ENCODE peak calls at places on chromosomes 2 and 18, in four cellular contexts. P is HCT116, K is GM23248, M is IMR-90. T is an unnamed sample.

GRCh38 chr2:83970262-83970929 is 488.7 kb downstream of the SUCLG1 start:
- DNase-seq in P (no peak), K (no peak), M (no peak), T (no peak)

GRCh38 chr2:158902005-158902398 is 66.4 kb upstream of the TANC1 start:
- DNase-seq in P (no peak), K (no peak), M (no peak), T (no peak)

GRCh38 chr2:26757873-26758789 is 6.0 kb upstream of the SLC35F6 start:
- DNase-seq in P (peak; percentile 95), K (peak; percentile 97), M (peak; percentile 99), T (peak; percentile 98)

GRCh38 chr2:71898851-71899681 is 248.6 kb downstream of the CYP26B1 start:
- DNase-seq in P (no peak), K (no peak), M (no peak), T (no peak)

GRCh38 chr2:219041252-219041651 is at the start of gene CFAP65:
- DNase-seq in P (peak; percentile 34), K (peak; percentile 70), M (peak; percentile 58), T (no peak)

GRCh38 chr2:46798041-46798440 is 117.6 kb downstream of the MCFD2 start:
- DNase-seq in P (no peak), K (peak; percentile 62), M (peak; percentile 51), T (no peak)

GRCh38 chr2:120516323-120517314 is 170.7 kb downstream of the INHBB start:
- DNase-seq in P (no peak), K (no peak), M (peak; percentile 3), T (no peak)

GRCh38 chr2:199862779-199863178 is 11.8 kb upstream of the FTCDNL1 start:
- DNase-seq in P (no peak), K (peak; percentile 29), M (no peak), T (no peak)

GRCh38 chr2:67459761-67460160 is 62.6 kb downstream of the ETAA1 start:
- DNase-seq in P (no peak), K (peak; percentile 4), M (no peak), T (no peak)

GRCh38 chr2:220188031-220188430 is 560.6 kb downstream of the SLC4A3 start:
- DNase-seq in P (no peak), K (peak; percentile 88), M (peak; percentile 43), T (peak; percentile 90)

GRCh38 chr2:33342171-33342570 is 134.3 kb upstream of the RASGRP3 start:
- DNase-seq in P (no peak), K (no peak), M (no peak), T (no peak)

GRCh38 chr2:146801886-146802285 is 1042.9 kb upstream of the ACVR2A start:
- DNase-seq in P (no peak), K (no peak), M (no peak), T (no peak)

GRCh38 chr2:70616168-70616694 is 62.6 kb upstream of the TGFA start:
- DNase-seq in P (no peak), K (no peak), M (no peak), T (peak; percentile 96)

GRCh38 chr2:237556773-237557632 is 9.4 kb upstream of the PRLH start:
- DNase-seq in P (no peak), K (no peak), M (peak; percentile 12), T (no peak)

GRCh38 chr2:25335971-25336370 is 5.8 kb downstream of the DNMT3A start:
- DNase-seq in P (no peak), K (no peak), M (no peak), T (no peak)

GRCh38 chr2:48592067-48592466 is 25.6 kb upstream of the GTF2A1L start:
- DNase-seq in P (no peak), K (no peak), M (no peak), T (no peak)

GRCh38 chr2:232512557-232512956 is 7.6 kb upstream of the PRSS56 start:
- DNase-seq in P (no peak), K (no peak), M (no peak), T (no peak)

GRCh38 chr18:25886283-25886682 is 204.1 kb downstream of the SS18 start:
- DNase-seq in P (no peak), K (no peak), M (no peak), T (no peak)

GRCh38 chr2:231219289-231219688 is 20.9 kb downstream of the ARMC9 start:
- DNase-seq in P (no peak), K (no peak), M (no peak), T (no peak)

GRCh38 chr2:108594132-108594981 is 60.1 kb downstream of the LIMS1 start:
- DNase-seq in P (peak; percentile 62), K (peak; percentile 92), M (peak; percentile 93), T (no peak)

GRCh38 chr2:134360750-134361487 is 107.0 kb downstream of the MGAT5 start:
- DNase-seq in P (no peak), K (no peak), M (no peak), T (no peak)

GRCh38 chr2:171529914-171530313 is 7.6 kb downstream of the CYBRD1 start:
- DNase-seq in P (no peak), K (peak; percentile 44), M (no peak), T (no peak)

GRCh38 chr2:117272975-117273671 is 541.4 kb upstream of the DDX18 start:
- DNase-seq in P (no peak), K (no peak), M (no peak), T (no peak)

GRCh38 chr2:216773072-216773471 is 77.7 kb upstream of the IGFBP5 start:
- DNase-seq in P (no peak), K (no peak), M (no peak), T (no peak)

GRCh38 chr2:161576421-161576820 is 47.8 kb upstream of the SLC4A10 start:
- DNase-seq in P (peak; percentile 24), K (peak; percentile 23), M (no peak), T (no peak)

GRCh38 chr2:206520450-206520849 is 77.1 kb downstream of the ADAM23 start:
- DNase-seq in P (no peak), K (no peak), M (no peak), T (no peak)

GRCh38 chr2:767944-768343 is 90.7 kb upstream of the TMEM18 start:
- DNase-seq in P (no peak), K (no peak), M (no peak), T (no peak)

GRCh38 chr2:767440-767839 is 90.2 kb upstream of the TMEM18 start:
- DNase-seq in P (no peak), K (no peak), M (no peak), T (no peak)

GRCh38 chr2:763766-764525 is 86.7 kb upstream of the TMEM18 start:
- DNase-seq in P (no peak), K (peak; percentile 16), M (no peak), T (no peak)

GRCh38 chr2:766255-766654 is 89.0 kb upstream of the TMEM18 start:
- DNase-seq in P (no peak), K (no peak), M (no peak), T (no peak)

DNA sequence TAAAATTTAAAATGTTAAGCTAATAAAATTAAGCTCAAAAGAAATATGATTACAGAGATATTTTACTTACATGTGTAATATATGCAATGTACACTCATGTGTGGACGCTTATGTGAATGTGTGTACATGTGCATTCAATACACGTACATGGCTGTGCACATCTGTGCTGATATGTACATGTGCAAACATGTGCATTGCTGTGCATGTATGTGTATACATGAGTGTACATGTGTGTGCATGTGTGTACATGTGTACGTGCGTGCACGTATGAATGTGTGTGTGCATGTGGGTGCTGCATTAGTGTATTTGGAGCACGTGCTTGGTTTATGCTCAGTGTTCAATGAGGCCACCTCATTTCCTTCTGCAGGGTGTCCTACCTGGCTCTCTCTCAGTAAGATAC is 88.2 kb upstream of the TMEM18 start:
- DNase-seq in P (no peak), K (no peak), M (no peak), T (no peak)
- H3K27ac ChIP-seq in P (no peak overlapping the region), K (no peak overlapping the region), M (no peak overlapping the region), T (no peak overlapping the region)

GRCh38 chr18:3246636-3247242 is 862 bp upstream of the MYL12A start:
- DNase-seq in P (no peak), K (peak; percentile 61), M (no peak), T (no peak)

GRCh38 chr18:3248062-3248669 is 565 bp downstream of the MYL12A start:
- DNase-seq in P (no peak), K (peak; percentile 72), M (peak; percentile 59), T (no peak)

GRCh38 chr18:3247243-3248061 is at the start of gene MYL12A:
- DNase-seq in P (peak; percentile 98), K (peak; percentile 97), M (peak; percentile 98), T (peak; percentile 91)

GRCh38 chr18:3245853-3246635 is 1.6 kb upstream of the MYL12A start:
- DNase-seq in P (peak; percentile 75), K (peak; percentile 95), M (peak; percentile 82), T (no peak)

DNA sequence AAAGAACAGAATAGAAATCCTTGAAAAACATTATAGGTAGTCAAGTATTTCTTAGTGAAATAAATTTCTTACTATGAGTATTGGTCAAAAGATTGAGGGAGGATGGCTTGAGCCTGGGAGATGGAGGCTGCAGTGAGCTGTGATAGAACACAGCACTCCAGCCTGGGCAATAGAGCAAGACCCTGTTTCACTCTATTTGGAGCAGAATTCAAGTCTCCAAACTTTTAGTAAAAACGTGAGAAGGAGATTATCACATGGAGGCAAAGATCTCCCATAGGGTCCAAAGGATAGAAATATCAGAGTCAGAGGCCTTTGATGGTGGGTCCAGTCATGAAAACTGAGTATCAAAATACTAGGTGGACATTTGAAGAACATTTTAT is 2.4 kb upstream of the MYL12A start:
- DNase-seq in P (no peak), K (no peak), M (no peak), T (no peak)
- H3K9ac ChIP-seq in P (no peak overlapping the region), K (no peak overlapping the region), M (no peak overlapping the region), T (no peak overlapping the region)

DNA sequence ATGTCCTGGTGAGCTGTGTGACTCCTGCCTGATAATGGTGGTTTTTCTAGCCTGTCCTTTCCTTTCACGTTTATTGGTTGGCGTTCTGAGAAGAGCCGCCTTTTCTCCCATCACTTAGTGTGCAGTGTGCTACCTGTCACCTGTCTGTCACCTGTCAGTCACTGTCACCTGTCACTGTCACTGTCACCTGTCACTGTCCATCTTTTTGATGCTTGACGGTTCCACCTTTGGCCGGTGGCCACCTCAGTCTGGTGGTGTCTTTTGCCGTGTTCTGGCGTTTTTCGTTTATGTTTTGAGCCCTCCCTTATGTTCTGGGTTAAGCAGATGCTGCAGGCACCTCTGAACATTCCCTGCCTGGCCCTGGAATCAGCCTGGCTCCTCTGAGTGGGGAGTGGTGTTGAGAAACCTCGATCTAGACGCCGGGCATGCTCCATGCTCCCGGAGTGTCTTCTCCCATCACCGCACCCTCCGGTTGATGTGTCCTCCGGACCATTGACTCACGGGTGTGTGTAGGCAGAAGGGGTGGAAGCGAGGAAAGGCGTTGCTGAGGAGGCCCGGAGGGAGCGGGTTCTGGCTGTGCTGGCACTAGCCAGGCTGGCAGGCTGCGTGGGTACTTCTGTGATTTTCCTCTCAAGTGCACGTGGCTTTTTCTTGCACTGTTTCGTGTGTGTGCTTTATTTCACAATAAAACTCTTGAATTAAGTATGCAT is 20.7 kb downstream of the DTYMK start:
- DNase-seq in P (no peak), K (peak; percentile 14), M (no peak), T (no peak)
- H3K27ac ChIP-seq in P (no peak overlapping the region), K (peak overlapping the region; percentile 87), M (no peak overlapping the region), T (peak overlapping the region; percentile 74)

DNA sequence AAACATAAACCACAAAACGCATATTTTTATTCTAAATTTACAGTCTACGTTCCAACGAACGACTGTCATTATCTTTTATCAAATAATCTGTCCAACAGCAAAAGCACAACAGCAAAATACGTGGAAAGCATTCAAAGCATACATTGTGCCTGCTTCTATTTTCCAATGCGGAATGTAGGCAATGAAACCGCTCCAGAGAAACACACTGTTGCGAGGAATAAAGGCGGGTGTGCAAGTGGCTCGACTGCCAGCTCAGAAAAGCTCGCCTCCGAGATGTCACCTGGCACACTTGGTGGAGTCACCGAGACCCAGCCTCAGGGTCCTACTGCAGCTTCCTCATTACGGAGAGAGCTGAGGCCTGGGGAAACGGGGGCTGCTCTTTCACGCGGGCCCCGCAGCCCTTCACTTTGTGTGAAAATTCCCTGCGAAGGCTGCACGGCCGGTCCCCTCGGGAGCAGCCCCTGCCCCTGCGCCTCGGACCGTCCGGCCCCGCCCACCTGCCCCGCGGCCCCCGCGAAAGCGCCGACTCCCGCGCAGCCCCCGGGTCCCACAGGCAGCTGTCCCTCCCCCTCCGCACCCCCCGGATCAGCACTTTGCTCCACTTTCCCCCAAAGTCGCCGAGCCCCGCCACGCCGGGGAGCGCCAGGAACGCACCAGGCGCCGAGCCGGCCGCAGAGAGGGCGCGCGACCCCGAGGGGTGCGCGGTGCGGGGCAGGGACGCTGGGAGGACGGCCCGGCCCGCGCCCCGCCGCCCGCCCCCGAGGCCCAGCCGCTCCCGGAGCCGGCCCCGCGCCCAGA is 680 bp downstream of the MGAT4A start:
- DNase-seq in P (no peak), K (peak; percentile 23), M (no peak), T (no peak)
- H3K9ac ChIP-seq in P (peak overlapping the region; percentile 37), K (no peak overlapping the region), M (no peak overlapping the region), T (no peak overlapping the region)

T was measured in keratinocyte.